ENCODE peak calls at places on chromosomes 4 and X, in five cellular contexts. B, Y, O, U and V are unnamed samples. For H3K9me3, the result is how much of the 10 kb centered on the place peaks cover.

GRCh38 chr4:15797320-15797719 is 19.2 kb downstream of the CD38 start:
- DNase-seq in B (no peak), Y (no peak), U (no peak), O (no peak), V (no peak)

GRCh38 chr4:2071912-2072867 is 13.1 kb downstream of the NAT8L start:
- DNase-seq in Y (no peak), U (no peak), B (no peak), O (no peak), V (no peak)

GRCh38 chr4:99235955-99236354 is 16.9 kb upstream of the ADH6 start:
- DNase-seq in O (no peak), B (no peak), U (no peak), Y (no peak), V (no peak)

GRCh38 chr4:136277741-136278140 is 1254.6 kb downstream of the PCDH18 start:
- DNase-seq in Y (no peak), O (no peak), B (no peak), U (no peak), V (no peak)

GRCh38 chr4:156999175-156999517 is 27.5 kb upstream of the PDGFC start:
- DNase-seq in B (no peak), Y (peak), O (no peak), U (no peak), V (peak)

GRCh38 chr4:74623041-74623440 is 171.3 kb downstream of the BTC start:
- DNase-seq in O (no peak), U (no peak), B (peak), Y (no peak), V (no peak)

GRCh38 chr4:111535792-111536191 is 609.5 kb upstream of the FAM241A start:
- DNase-seq in O (no peak), Y (no peak), U (no peak), B (no peak), V (no peak)

GRCh38 chrX:81174286-81174685 is 27.4 kb downstream of the HMGN5 start:
- DNase-seq in B (no peak), U (no peak), Y (no peak), O (no peak), V (no peak)

GRCh38 chr4:118682928-118683327 is 2.3 kb upstream of the METTL14 start:
- DNase-seq in O (no peak), Y (no peak), B (no peak), U (no peak), V (no peak)

GRCh38 chrX:34426334-34426733 is 230.8 kb downstream of the TMEM47 start:
- DNase-seq in B (no peak), Y (no peak), U (no peak), O (no peak), V (no peak)

GRCh38 chr4:101162990-101163380 is 184.3 kb downstream of the PPP3CA start:
- DNase-seq in U (no peak), O (no peak), Y (no peak), B (no peak), V (no peak)

GRCh38 chr4:124899997-124900396 is 187.5 kb upstream of the ANKRD50 start:
- DNase-seq in Y (no peak), O (no peak), U (no peak), B (no peak), V (no peak)

GRCh38 chr4:88702780-88703179 is 5.2 kb upstream of the NAP1L5 start:
- DNase-seq in U (no peak), Y (no peak), B (no peak), O (no peak), V (no peak)
- H3K4me3 ChIP-seq in U (no peak), Y (no peak), B (no peak), O (no peak), V (no peak)

GRCh38 chr4:132386130-132386529 is 763.0 kb upstream of the PCDH10 start:
- DNase-seq in Y (no peak), O (no peak), B (no peak), U (no peak), V (no peak)

GRCh38 chr4:132383571-132384199 is 765.4 kb upstream of the PCDH10 start:
- DNase-seq in O (no peak), U (no peak), Y (no peak), B (no peak), V (no peak)

GRCh38 chr4:132382243-132382642 is 766.9 kb upstream of the PCDH10 start:
- DNase-seq in U (no peak), B (no peak), O (no peak), Y (no peak), V (no peak)

GRCh38 chr4:132387060-132387459 is 762.0 kb upstream of the PCDH10 start:
- DNase-seq in O (no peak), Y (no peak), U (no peak), B (no peak), V (no peak)

DNA sequence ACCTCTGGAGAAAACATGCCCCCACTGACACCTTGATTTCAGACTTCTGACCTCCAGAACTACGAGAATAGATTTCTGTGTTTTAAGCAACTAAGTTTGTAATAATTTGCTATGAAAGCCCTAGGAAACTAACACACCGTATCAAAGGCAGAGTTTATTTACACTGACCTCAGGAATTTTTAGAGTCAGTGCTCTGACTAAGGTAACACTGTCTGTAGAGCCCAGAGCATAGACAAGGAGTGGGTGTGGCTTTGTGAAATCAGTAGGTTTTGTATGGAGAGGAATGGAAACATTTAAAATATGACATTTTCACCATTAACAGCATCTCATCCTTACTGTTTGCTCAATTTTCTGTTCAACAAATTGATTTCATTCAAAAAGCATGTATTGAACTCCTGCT is 764.4 kb upstream of the PCDH10 start:
- DNase-seq in B (no peak), U (no peak), O (no peak), Y (no peak), V (no peak)
- H3K27ac ChIP-seq in B (no peak), U (no peak), O (no peak), Y (no peak), V (no peak)

GRCh38 chrX:37677243-37677642 is 8.3 kb upstream of the XK start:
- DNase-seq in O (no peak), B (no peak), U (no peak), Y (no peak), V (no peak)
- H3K9me3 ChIP-seq in O (under half), B (under half), U (under half), Y (under half), V (under half)

GRCh38 chrX:112081781-112082482 is 644 bp downstream of the TRPC5 start:
- DNase-seq in U (no peak), O (no peak), Y (no peak), B (no peak), V (no peak)
- H3K4me3 ChIP-seq in U (no peak), O (no peak), Y (no peak), B (peak), V (no peak)

DNA sequence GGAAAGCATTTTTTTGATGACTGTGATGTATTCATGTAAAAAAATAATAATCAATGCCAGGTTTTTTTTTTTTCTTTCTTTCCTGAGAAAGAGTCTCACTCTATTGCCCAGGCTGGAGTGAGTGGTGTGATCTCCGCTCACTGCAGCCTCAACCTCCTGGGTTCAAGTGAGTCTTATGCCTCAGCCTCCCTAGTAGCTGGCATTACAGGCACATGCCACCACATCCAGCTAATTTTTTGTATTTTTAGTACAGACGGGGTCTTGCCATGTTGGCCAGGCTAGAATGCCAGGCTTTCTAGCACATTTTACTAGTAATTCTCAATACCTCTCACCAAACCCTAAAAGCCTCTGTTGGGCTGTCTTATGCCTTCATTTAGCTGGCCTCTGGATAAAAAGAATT is 25.7 kb downstream of the GPM6B start:
- DNase-seq in O (no peak), Y (no peak), B (no peak), U (no peak), V (no peak)
- H3K27ac ChIP-seq in O (peak), Y (peak), B (no peak), U (no peak), V (no peak)

DNA sequence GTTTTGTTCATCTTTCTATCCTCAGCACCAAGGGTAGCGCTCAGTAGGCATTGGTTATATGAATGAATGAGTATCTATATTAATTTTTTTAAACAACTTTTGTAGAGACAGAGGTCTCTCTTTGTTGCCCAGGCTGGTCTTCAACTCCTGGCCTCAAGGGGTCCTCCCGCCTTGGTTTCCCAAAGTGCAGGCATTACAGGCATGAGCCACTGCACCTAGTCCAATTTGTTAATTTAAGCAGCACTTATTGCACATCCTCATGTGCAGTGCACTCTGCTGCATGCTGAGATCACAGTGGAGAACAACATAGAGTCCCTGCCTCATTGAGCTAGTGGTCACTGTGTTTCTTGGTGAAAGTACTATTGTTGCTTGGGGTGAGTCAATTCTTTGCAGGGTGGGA is 94.4 kb downstream of the NHSL2 start:
- DNase-seq in B (no peak), Y (no peak), U (no peak), O (no peak), V (no peak)
- H3K9me3 ChIP-seq in B (under half), Y (under half), U (under half), O (under half), V (under half)

GRCh38 chr4:153115322-153116100 is 88.7 kb upstream of the TRIM2 start:
- DNase-seq in U (no peak), O (no peak), B (no peak), Y (peak), V (peak)
- H3K4me3 ChIP-seq in U (peak), O (peak), B (no peak), Y (peak), V (no peak)

GRCh38 chr4:71260544-71260943 is 78.3 kb upstream of the SLC4A4 start:
- DNase-seq in U (no peak), B (no peak), Y (no peak), O (no peak), V (no peak)
- H3K27ac ChIP-seq in U (no peak), B (no peak), Y (peak), O (peak), V (no peak)

GRCh38 chrX:151875270-151876026 is 37.2 kb upstream of the MAGEA4 start:
- DNase-seq in O (peak), B (no peak), U (no peak), Y (no peak), V (no peak)
- H3K9me3 ChIP-seq in O (under half), B (under half), U (under half), Y (under half), V (under half)

GRCh38 chr4:86976801-86977485 is 42.1 kb downstream of the AFF1 start:
- DNase-seq in B (no peak), Y (no peak), U (no peak), O (no peak), V (no peak)
- H3K4me3 ChIP-seq in B (no peak), Y (no peak), U (no peak), O (no peak), V (no peak)